ENCODE peak calls at places on chromosome 2, in nine cellular contexts. Y is IMR-90, S is spleen, E is heart left ventricle, M is uterus, J is transverse colon, D is A549, I is upper lobe of left lung, P is H1. X is an unnamed sample.

GRCh38 chr2:239663364-239663924 is 262.6 kb upstream of the HDAC4 start:
- DNase-seq in Y (no peak), S (no peak), E (no peak), M (no peak), J (no peak), D (no peak), I (no peak), P (no peak), X (no peak)

GRCh38 chr2:105732955-105733607 is 11.6 kb upstream of the NCK2 start:
- DNase-seq in Y (no peak), S (no peak), E (no peak), M (no peak), J (no peak), D (no peak), I (no peak), P (no peak), X (no peak)

GRCh38 chr2:25378731-25379490 is 37.2 kb upstream of the DNMT3A start:
- DNase-seq in Y (no peak), S (peak; percentile 71), E (no peak), M (no peak), J (no peak), D (no peak), I (no peak), P (no peak), X (no peak)

GRCh38 chr2:29053223-29053622 is 21.1 kb downstream of the PCARE start:
- DNase-seq in Y (peak; percentile 10), S (no peak), E (no peak), M (no peak), J (no peak), D (no peak), I (no peak), P (no peak), X (no peak)

GRCh38 chr2:158205215-158205614 is 103.5 kb downstream of the UPP2 start:
- DNase-seq in Y (no peak), S (no peak), E (no peak), M (no peak), J (peak; percentile 21), D (no peak), I (no peak), P (no peak), X (no peak)

GRCh38 chr2:181949047-181949446 is 36.6 kb upstream of the PPP1R1C start:
- DNase-seq in Y (peak; percentile 37), S (no peak), E (no peak), M (no peak), J (no peak), D (no peak), I (no peak), P (no peak), X (no peak)

GRCh38 chr2:224479826-224480225 is 77.9 kb upstream of the FAM124B start:
- DNase-seq in Y (no peak), S (no peak), E (no peak), M (no peak), J (no peak), D (no peak), I (no peak), P (no peak), X (no peak)

GRCh38 chr2:124683536-124684407 is 658.7 kb downstream of the CNTNAP5 start:
- DNase-seq in Y (peak; percentile 85), S (no peak), E (no peak), M (no peak), J (no peak), D (no peak), I (no peak), P (no peak), X (no peak)

GRCh38 chr2:106159867-106160785 is 34.0 kb downstream of the UXS1 start:
- DNase-seq in Y (no peak), S (peak; percentile 77), E (peak; percentile 27), M (no peak), J (no peak), D (no peak), I (no peak), P (no peak), X (no peak)

GRCh38 chr2:4618141-4618540 is 914.8 kb downstream of the DCDC2C start:
- DNase-seq in Y (no peak), S (no peak), E (no peak), M (no peak), J (no peak), D (no peak), I (no peak), P (no peak), X (no peak)

DNA sequence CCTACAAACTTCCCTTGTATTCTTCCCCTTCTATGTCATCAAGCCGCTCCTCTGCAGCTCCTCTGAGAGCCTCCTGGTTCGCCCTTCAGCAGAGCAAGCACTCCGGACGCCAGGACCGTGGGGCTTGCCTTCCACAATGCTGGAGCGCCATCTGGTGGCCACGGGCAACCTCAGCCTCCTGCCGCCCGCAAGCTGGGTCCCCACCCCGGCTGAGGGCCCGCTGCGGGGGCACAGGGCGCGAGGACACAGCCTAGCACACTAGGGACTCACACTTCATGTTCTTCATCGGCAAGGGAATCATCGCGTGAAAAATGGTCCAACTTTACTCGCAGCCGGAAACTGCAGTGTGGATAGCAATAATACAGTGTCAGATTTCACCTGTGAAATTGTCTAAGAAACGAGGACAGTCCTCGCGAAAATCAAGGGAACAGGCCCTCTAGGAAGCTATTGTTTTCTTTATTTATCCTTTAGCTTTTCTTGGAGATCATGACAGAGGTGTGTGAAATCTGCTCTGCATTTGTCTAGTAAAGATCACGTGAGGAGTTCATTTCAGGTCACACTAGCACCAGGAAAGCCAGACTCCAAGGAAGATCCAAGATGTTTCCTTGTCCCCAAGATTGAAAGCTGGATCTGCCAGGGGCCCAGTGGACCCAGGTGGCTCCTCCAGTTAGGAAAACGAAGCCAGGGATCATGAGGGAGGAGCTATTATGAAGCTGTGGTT is 5.8 kb downstream of the PRLH start:
- DNase-seq in Y (peak; percentile 92), S (peak; percentile 96), E (peak; percentile 95), M (peak; percentile 92), J (peak; percentile 92), D (peak; percentile 95), I (peak; percentile 88), P (peak; percentile 83), X (peak; percentile 85)
- TF ChIP-seq POLR2A in Y (peak; percentile 52), S (no peak), E (no peak), M (peak; percentile 20), J (no peak), D (no peak), I (no peak), P (no peak), X (no peak)

GRCh38 chr2:241151934-241152660 is 1.8 kb downstream of the PPP1R7 start:
- DNase-seq in Y (peak; percentile 6), S (no peak), E (no peak), M (no peak), J (no peak), D (no peak), I (no peak), P (no peak), X (no peak)

GRCh38 chr2:241148891-241149674 is at the start of gene PASK:
- DNase-seq in Y (peak; percentile 92), S (peak; percentile 97), E (peak; percentile 94), M (peak; percentile 90), J (peak; percentile 96), D (peak; percentile 90), I (peak; percentile 98), P (peak; percentile 84), X (peak; percentile 96)

GRCh38 chr2:241149675-241149924 is 328 bp upstream of the PASK start:
- DNase-seq in Y (no peak), S (no peak), E (no peak), M (no peak), J (no peak), D (no peak), I (no peak), P (no peak), X (no peak)

GRCh38 chr2:241149925-241150659 is at the start of gene PPP1R7:
- DNase-seq in Y (peak; percentile 90), S (peak; percentile 98), E (peak; percentile 97), M (peak; percentile 93), J (peak; percentile 96), D (peak; percentile 94), I (peak; percentile 96), P (peak; percentile 87), X (peak; percentile 99)

GRCh38 chr2:241150660-241151530 is 628 bp downstream of the PPP1R7 start:
- DNase-seq in Y (peak; percentile 51), S (no peak), E (no peak), M (no peak), J (peak; percentile 52), D (no peak), I (no peak), P (no peak), X (peak; percentile 27)
- TF ChIP-seq CTCF in Y (no peak), S (no peak), E (no peak), M (no peak), J (no peak), D (no peak), I (no peak), P (no peak), X (no peak)

GRCh38 chr2:148817210-148817708 is 57.8 kb upstream of the KIF5C start:
- DNase-seq in Y (no peak), S (no peak), E (no peak), M (no peak), J (no peak), D (no peak), I (no peak), P (no peak), X (no peak)

GRCh38 chr2:148816176-148816575 is 58.9 kb upstream of the KIF5C start:
- DNase-seq in Y (no peak), S (no peak), E (no peak), M (no peak), J (no peak), D (no peak), I (no peak), P (no peak), X (no peak)

GRCh38 chr2:148813603-148814065 is 61.4 kb upstream of the KIF5C start:
- DNase-seq in Y (no peak), S (peak; percentile 77), E (no peak), M (no peak), J (peak; percentile 25), D (no peak), I (no peak), P (peak; percentile 98), X (no peak)

GRCh38 chr2:148814143-148814852 is 60.7 kb upstream of the KIF5C start:
- DNase-seq in Y (peak; percentile 64), S (no peak), E (no peak), M (no peak), J (peak; percentile 26), D (no peak), I (no peak), P (no peak), X (no peak)

DNA sequence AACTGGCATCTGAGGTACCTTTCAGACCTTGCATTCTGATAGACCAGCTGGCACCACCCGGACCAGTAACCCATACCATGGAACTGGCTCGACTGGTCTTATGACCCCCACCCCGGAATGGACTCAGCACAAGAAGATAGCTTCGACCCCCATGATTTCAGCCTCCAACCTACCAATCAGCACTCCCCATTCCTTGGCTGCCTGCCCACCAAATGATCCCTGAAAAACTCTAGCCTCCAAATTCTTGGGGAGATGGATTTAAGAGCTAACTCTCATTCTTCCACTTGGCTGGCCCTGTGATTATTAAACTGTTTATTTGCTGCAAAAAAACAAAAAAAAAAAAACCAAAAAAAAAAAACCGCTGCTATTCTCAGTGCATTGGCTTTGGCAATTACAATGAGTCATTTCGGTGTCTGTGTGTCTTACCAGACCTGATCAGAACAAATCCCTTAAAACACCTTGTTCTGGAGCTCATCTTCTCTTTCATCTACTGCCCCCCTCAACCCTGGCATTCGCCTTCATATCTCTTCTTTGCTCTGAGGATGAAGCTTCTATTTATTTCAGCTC is 60.1 kb upstream of the KIF5C start:
- DNase-seq in Y (peak; percentile 29), S (no peak), E (no peak), M (no peak), J (peak; percentile 20), D (no peak), I (no peak), P (no peak), X (no peak)
- H3K4me3 ChIP-seq in Y (no peak overlapping the region), S (no peak overlapping the region), E (peak overlapping the region; percentile 1), M (no peak overlapping the region), J (no peak overlapping the region), D (no peak overlapping the region), I (no peak overlapping the region), P (no peak overlapping the region), X (no peak overlapping the region)

GRCh38 chr2:48414980-48415764 is 114.8 kb upstream of the STON1 start:
- DNase-seq in Y (no peak), S (no peak), E (no peak), M (no peak), J (no peak), D (no peak), I (peak; percentile 25), P (no peak), X (no peak)
- TF ChIP-seq POLR2A in Y (no peak), S (no peak), E (no peak), M (no peak), J (no peak), D (no peak), I (no peak), P (no peak), X (no peak)

X was measured in lower leg skin.